ENCODE peak calls at places on chromosomes 1 and 21, in four cellular contexts. N, U, O and L are unnamed samples.

GRCh38 chr1:5312299-5312686 is 657.9 kb downstream of the AJAP1 start:
- DNase-seq in N (no peak), U (no peak), O (no peak), L (no peak)

GRCh38 chr1:36824390-36824861 is 209.9 kb downstream of the GRIK3 start:
- DNase-seq in N (no peak), U (no peak), O (no peak), L (no peak)

GRCh38 chr1:151581946-151582345 is 29.9 kb upstream of the SNX27 start:
- DNase-seq in N (no peak), U (no peak), O (no peak), L (no peak)

GRCh38 chr1:207097871-207098324 is 6.1 kb upstream of the C4BPA start:
- DNase-seq in N (no peak), U (no peak), O (no peak), L (no peak)

GRCh38 chr1:115463347-115463746 is 125.3 kb upstream of the NGF start:
- DNase-seq in N (no peak), U (no peak), O (no peak), L (no peak)

GRCh38 chr1:178716111-178716510 is 8.9 kb upstream of the RALGPS2 start:
- DNase-seq in N (no peak), U (no peak), O (no peak), L (no peak)

GRCh38 chr21:18499761-18500376 is 96.3 kb upstream of the TMPRSS15 start:
- DNase-seq in N (peak), U (no peak), O (peak), L (peak)

GRCh38 chr1:25805863-25806225 is 5.9 kb downstream of the SELENON start:
- DNase-seq in N (peak), U (no peak), O (no peak), L (no peak)

GRCh38 chr21:29265690-29266479 is 32.8 kb upstream of the BACH1 start:
- DNase-seq in N (no peak), U (no peak), O (no peak), L (peak)

GRCh38 chr1:203686091-203686632 is 59.5 kb downstream of the ATP2B4 start:
- DNase-seq in N (no peak), U (no peak), O (peak), L (no peak)

GRCh38 chr1:203702130-203702577 is 62.8 kb upstream of the LAX1 start:
- DNase-seq in N (peak), U (no peak), O (peak), L (peak)

GRCh38 chr1:155192346-155193274 is 15.1 kb downstream of the THBS3 start:
- DNase-seq in N (peak), U (peak), O (no peak), L (no peak)

GRCh38 chr1:30904191-30904961 is 4.2 kb downstream of the SDC3 start:
- DNase-seq in N (no peak), U (peak), O (no peak), L (no peak)

GRCh38 chr1:67830226-67830625 is 3.0 kb downstream of the GNG12 start:
- DNase-seq in N (no peak), U (no peak), O (no peak), L (no peak)

GRCh38 chr1:119648620-119649004 is 546 bp upstream of the ZNF697 start:
- DNase-seq in N (no peak), U (no peak), O (no peak), L (no peak)

GRCh38 chr1:198904356-198904755 is 265.5 kb downstream of the PTPRC start:
- DNase-seq in N (no peak), U (no peak), O (peak), L (no peak)

GRCh38 chr1:67524143-67525052 is 94.2 kb upstream of the SERBP1 start:
- DNase-seq in N (no peak), U (no peak), O (no peak), L (no peak)

GRCh38 chr1:192485692-192486436 is 89.7 kb upstream of the RGS1 start:
- DNase-seq in N (peak), U (peak), O (peak), L (peak)

GRCh38 chr1:97721221-97721620 is 199.6 kb downstream of the DPYD start:
- DNase-seq in N (no peak), U (no peak), O (no peak), L (peak)

GRCh38 chr1:203591626-203592025 is 35.0 kb upstream of the ATP2B4 start:
- DNase-seq in N (no peak), U (no peak), O (no peak), L (no peak)

GRCh38 chr1:230773396-230774033 is 26.3 kb downstream of the CAPN9 start:
- DNase-seq in N (no peak), U (no peak), O (no peak), L (no peak)

GRCh38 chr1:54353959-54354358 is 52.2 kb downstream of the SSBP3 start:
- DNase-seq in N (no peak), U (no peak), O (no peak), L (no peak)

GRCh38 chr1:146036241-146036989 is 14.9 kb upstream of the HJV start:
- DNase-seq in N (no peak), U (no peak), O (no peak), L (no peak)

GRCh38 chr1:91736146-91736998 is 149.6 kb downstream of the TGFBR3 start:
- DNase-seq in N (no peak), U (no peak), O (peak), L (no peak)

GRCh38 chr1:165840419-165840818 is 13.0 kb downstream of the UCK2 start:
- DNase-seq in N (no peak), U (no peak), O (no peak), L (no peak)

GRCh38 chr1:167629681-167630567 is at the start of gene RCSD1:
- DNase-seq in N (no peak), U (peak), O (peak), L (no peak)

GRCh38 chr21:29105218-29105617 is 25.2 kb upstream of the MAP3K7CL start:
- DNase-seq in N (no peak), U (no peak), O (peak), L (peak)

GRCh38 chr1:17684810-17685209 is 70.3 kb upstream of the ACTL8 start:
- DNase-seq in N (no peak), U (no peak), O (no peak), L (no peak)
- H3K27ac ChIP-seq in N (no peak), U (no peak), O (no peak), L (no peak)

GRCh38 chr1:21302747-21303715 is 12.8 kb upstream of the ECE1 start:
- DNase-seq in N (peak), U (no peak), O (peak), L (no peak)
- H3K27ac ChIP-seq in N (no peak), U (no peak), O (peak), L (peak)

GRCh38 chr1:201022824-201023516 is 544 bp downstream of the KIF21B start:
- DNase-seq in N (peak), U (peak), O (peak), L (no peak)
- H3K27ac ChIP-seq in N (no peak), U (peak), O (no peak), L (no peak)

GRCh38 chr21:44829507-44830092 is 11.7 kb upstream of the SUMO3 start:
- DNase-seq in N (no peak), U (no peak), O (no peak), L (no peak)

GRCh38 chr21:44831227-44831626 is 13.4 kb upstream of the SUMO3 start:
- DNase-seq in N (no peak), U (no peak), O (no peak), L (no peak)

GRCh38 chr21:44833663-44834062 is 15.8 kb upstream of the SUMO3 start:
- DNase-seq in N (no peak), U (no peak), O (no peak), L (no peak)

GRCh38 chr21:44823179-44823654 is 5.4 kb upstream of the SUMO3 start:
- DNase-seq in N (no peak), U (no peak), O (no peak), L (no peak)

DNA sequence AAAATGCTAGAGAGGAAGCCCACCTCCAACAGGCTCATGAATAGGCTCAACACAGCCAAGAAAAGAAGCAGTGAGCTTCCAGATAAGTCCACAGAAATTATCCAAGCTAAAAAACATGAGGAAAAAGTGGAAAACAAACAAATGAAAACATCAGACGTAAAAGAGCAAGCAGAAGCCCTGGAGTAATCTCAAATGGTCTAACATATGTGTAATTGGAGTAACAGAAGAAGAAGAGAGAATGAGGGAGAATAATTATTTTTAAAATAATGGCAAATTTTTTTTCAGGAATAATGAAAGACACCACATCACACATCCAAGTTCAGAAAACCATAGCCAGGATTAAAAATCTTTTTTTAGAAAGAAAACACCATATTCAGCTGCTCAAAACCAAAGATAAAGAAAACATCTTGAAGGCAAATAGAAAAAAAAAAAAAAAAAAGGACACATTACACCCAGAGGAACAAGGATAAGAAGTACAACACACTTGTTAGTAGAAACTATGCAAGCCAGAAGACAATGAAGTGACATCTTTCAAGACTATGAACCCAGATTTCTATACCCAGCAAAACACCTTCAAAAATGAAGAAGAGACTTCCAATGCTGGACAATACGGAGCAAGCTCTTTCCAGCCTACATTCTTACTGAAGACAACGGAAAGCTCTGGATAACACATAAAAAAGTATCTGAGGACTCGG is 10.6 kb upstream of the SUMO3 start:
- DNase-seq in N (no peak), U (no peak), O (peak), L (no peak)
- H3K27ac ChIP-seq in N (no peak), U (no peak), O (no peak), L (no peak)

GRCh38 chr1:204928671-204929486 is 58.2 kb downstream of the NFASC start:
- DNase-seq in N (no peak), U (no peak), O (no peak), L (no peak)
- H3K27ac ChIP-seq in N (no peak), U (no peak), O (no peak), L (no peak)

GRCh38 chr21:26795398-26795790 is 49.8 kb downstream of the ADAMTS1 start:
- DNase-seq in N (no peak), U (no peak), O (peak), L (no peak)

GRCh38 chr21:26797878-26798456 is 47.2 kb downstream of the ADAMTS1 start:
- DNase-seq in N (no peak), U (no peak), O (no peak), L (no peak)

GRCh38 chr21:26798856-26799751 is 46.1 kb downstream of the ADAMTS1 start:
- DNase-seq in N (no peak), U (no peak), O (peak), L (no peak)

GRCh38 chr21:26795866-26796329 is 49.3 kb downstream of the ADAMTS1 start:
- DNase-seq in N (no peak), U (no peak), O (peak), L (peak)

DNA sequence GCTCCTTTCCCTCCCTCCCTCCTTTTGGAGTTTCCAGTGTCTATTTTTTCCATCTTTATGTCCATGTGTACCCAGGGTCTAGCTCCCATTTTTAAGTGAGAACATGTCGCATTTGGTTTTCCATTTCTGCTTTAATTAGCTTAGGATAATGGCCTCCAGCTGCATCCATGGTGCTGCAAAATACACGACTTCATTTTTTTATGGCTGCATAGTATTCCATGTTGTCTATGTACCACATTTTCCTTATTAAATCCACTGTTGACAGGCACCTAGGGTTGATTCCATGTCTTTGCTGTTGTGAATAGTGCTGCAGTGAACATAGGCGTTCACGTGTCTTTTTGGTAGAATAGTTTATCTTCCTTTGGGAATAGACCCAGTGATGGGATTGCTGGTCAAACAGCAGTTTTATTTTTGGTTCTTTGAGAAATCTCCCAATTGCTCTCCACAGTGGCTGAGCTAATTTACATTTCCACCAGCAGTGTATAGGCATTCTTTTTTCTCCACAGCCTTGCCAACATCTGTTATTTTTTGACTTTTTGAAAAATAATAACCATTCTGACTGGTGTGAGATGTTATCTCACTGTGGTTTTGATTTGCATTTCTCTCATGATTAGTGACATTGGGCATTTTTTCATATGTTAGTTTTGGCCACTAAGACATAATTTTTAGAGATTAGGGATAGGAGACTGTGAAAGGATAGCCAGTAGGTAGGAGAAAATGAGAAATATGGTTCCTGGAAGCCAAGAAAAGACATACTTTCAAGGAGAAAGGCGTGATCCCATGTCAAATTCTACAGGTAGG is 50.4 kb downstream of the ADAMTS1 start:
- DNase-seq in N (no peak), U (no peak), O (no peak), L (no peak)
- H3K27ac ChIP-seq in N (no peak), U (no peak), O (no peak), L (peak)

GRCh38 chr1:217494767-217495166 is 136.1 kb downstream of the GPATCH2 start:
- DNase-seq in N (no peak), U (no peak), O (no peak), L (no peak)

GRCh38 chr1:217498209-217498608 is 132.7 kb downstream of the GPATCH2 start:
- DNase-seq in N (no peak), U (no peak), O (no peak), L (no peak)

GRCh38 chr1:217493290-217493689 is 137.6 kb downstream of the GPATCH2 start:
- DNase-seq in N (no peak), U (no peak), O (peak), L (peak)

DNA sequence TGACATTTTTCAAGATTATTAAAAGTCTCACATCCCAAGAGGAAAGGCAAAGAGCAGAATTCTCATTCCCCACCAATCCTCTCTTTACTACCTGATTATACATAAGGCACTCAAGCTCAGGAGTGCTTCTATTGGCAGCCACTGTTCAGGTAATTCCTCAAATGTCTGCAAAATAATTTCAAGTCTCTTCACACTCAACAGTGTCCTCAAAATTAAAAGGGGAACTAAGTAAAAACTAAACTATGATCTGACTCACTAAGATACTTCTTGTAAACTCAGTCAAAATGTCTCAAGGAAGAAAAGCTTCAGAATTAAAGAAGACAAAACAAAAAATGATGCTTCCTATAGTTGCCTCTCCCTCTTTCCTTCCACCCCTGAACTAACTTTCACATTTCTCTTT is 135.6 kb downstream of the GPATCH2 start:
- DNase-seq in N (no peak), U (no peak), O (no peak), L (no peak)
- H3K27ac ChIP-seq in N (no peak), U (no peak), O (no peak), L (no peak)

DNA sequence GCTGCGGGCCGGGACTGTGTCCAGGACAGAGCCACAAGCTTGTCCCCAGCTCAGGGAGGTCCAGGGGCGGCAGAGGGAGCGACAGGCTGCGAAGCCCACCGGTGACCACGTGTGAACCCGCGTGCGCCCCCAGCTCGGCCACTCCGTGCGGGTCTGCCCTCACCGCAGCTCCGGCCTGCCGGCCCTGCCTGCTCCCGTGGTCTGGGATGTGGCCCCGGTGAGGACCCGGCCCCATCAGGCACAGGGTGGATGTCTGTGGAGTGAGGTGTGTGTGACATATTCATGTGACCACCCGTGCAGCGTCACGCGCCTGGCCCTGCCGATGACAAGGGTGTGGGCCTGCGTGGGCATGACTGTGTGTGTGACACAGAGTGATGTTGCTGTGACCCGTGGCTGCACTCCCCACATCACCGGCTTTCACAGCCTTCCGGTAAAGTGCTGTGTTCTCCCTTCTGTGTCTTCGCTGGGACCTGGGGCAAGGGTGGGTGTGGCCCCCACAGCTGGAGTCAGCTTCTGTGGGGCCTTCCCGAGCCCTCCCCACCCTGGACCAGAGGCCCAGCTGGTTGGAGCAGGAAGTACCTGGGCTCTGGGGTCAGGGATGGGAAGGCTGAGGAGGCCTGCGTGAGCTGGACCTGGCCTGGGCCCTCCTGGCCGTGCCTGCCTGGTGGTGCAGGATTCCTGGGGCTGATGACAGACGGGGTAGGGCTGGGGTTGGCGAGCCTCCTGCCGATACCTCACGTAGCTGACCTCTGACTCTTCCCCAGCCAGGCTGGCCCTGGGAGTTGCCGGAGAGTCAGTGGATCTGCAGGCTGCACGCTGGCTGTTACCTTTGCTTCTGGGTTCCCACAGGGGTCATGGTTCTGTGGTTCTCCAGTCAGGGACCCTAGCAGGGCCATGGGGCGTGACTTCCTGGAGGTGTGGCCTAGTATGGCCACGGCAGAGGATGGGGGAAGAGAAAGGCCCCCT is 4.1 kb downstream of the RNF223 start:
- DNase-seq in N (no peak), U (no peak), O (no peak), L (no peak)
- H3K27ac ChIP-seq in N (no peak), U (no peak), O (no peak), L (no peak)

GRCh38 chr1:59013928-59014279 is 230.1 kb upstream of the JUN start:
- DNase-seq in N (no peak), U (no peak), O (no peak), L (no peak)
- H3K27ac ChIP-seq in N (peak), U (peak), O (peak), L (peak)